ENCODE peak calls at places on chromosomes 11 and 22, in six cellular contexts. One of them, this sample, is unnamed.

GRCh38 chr11:125069008-125069407 is 5.9 kb downstream of the SLC37A2 start:
- DNase-seq in endothelial cell of umbilical vein: no peak
- DNase-seq in G401: no peak
- DNase-seq in HT1080: peak; percentile 7
- DNase-seq in adipocyte: no peak
- DNase-seq in WTC11: no peak
- DNase-seq in this sample: no peak

GRCh38 chr22:45082795-45083194 is 73.0 kb upstream of the PHF21B start:
- DNase-seq in endothelial cell of umbilical vein: no peak
- DNase-seq in G401: no peak
- DNase-seq in HT1080: peak; percentile 59
- DNase-seq in adipocyte: no peak
- DNase-seq in WTC11: peak; percentile 72
- DNase-seq in this sample: no peak

GRCh38 chr11:77125191-77125590 is 2.9 kb upstream of the MYO7A start:
- DNase-seq in endothelial cell of umbilical vein: no peak
- DNase-seq in G401: no peak
- DNase-seq in HT1080: no peak
- DNase-seq in adipocyte: no peak
- DNase-seq in WTC11: no peak
- DNase-seq in this sample: no peak

GRCh38 chr11:43573233-43573632 is 107.3 kb upstream of the HSD17B12 start:
- DNase-seq in endothelial cell of umbilical vein: no peak
- DNase-seq in G401: peak; percentile 47
- DNase-seq in HT1080: peak; percentile 42
- DNase-seq in adipocyte: no peak
- DNase-seq in WTC11: peak; percentile 64
- DNase-seq in this sample: peak; percentile 35

GRCh38 chr22:37122598-37123180 is 13.2 kb upstream of the TMPRSS6 start:
- DNase-seq in endothelial cell of umbilical vein: no peak
- DNase-seq in G401: no peak
- DNase-seq in HT1080: no peak
- DNase-seq in adipocyte: no peak
- DNase-seq in WTC11: no peak
- DNase-seq in this sample: no peak

GRCh38 chr22:26479043-26479791 is 4.4 kb downstream of the HPS4 start:
- DNase-seq in endothelial cell of umbilical vein: no peak
- DNase-seq in G401: peak; percentile 87
- DNase-seq in HT1080: no peak
- DNase-seq in adipocyte: no peak
- DNase-seq in WTC11: no peak
- DNase-seq in this sample: peak; percentile 35

GRCh38 chr11:94792453-94792852 is 24.3 kb downstream of the AMOTL1 start:
- DNase-seq in endothelial cell of umbilical vein: peak; percentile 21
- DNase-seq in G401: no peak
- DNase-seq in HT1080: no peak
- DNase-seq in adipocyte: no peak
- DNase-seq in WTC11: no peak
- DNase-seq in this sample: no peak

GRCh38 chr11:92409956-92410355 is 185.3 kb downstream of the FAT3 start:
- DNase-seq in endothelial cell of umbilical vein: no peak
- DNase-seq in G401: no peak
- DNase-seq in HT1080: no peak
- DNase-seq in adipocyte: no peak
- DNase-seq in WTC11: no peak
- DNase-seq in this sample: no peak

GRCh38 chr11:31826530-31827438 is 15.7 kb upstream of the PAX6 start:
- DNase-seq in endothelial cell of umbilical vein: no peak
- DNase-seq in G401: peak; percentile 76
- DNase-seq in HT1080: no peak
- DNase-seq in adipocyte: no peak
- DNase-seq in WTC11: no peak
- DNase-seq in this sample: no peak

GRCh38 chr22:17559188-17559587 is 4.1 kb upstream of the SLC25A18 start:
- DNase-seq in endothelial cell of umbilical vein: no peak
- DNase-seq in G401: no peak
- DNase-seq in HT1080: no peak
- DNase-seq in adipocyte: no peak
- DNase-seq in WTC11: no peak
- DNase-seq in this sample: no peak

GRCh38 chr11:64089915-64090810 is 54.4 kb downstream of the FLRT1 start:
- DNase-seq in endothelial cell of umbilical vein: no peak
- DNase-seq in G401: no peak
- DNase-seq in HT1080: no peak
- DNase-seq in adipocyte: no peak
- DNase-seq in WTC11: no peak
- DNase-seq in this sample: no peak

GRCh38 chr11:110367571-110367970 is 62.2 kb upstream of the FDX1 start:
- DNase-seq in endothelial cell of umbilical vein: peak; percentile 44
- DNase-seq in G401: no peak
- DNase-seq in HT1080: no peak
- DNase-seq in adipocyte: peak; percentile 47
- DNase-seq in WTC11: no peak
- DNase-seq in this sample: peak; percentile 0

GRCh38 chr11:31870609-31871309 is 59.6 kb upstream of the PAX6 start:
- DNase-seq in endothelial cell of umbilical vein: peak; percentile 62
- DNase-seq in G401: peak; percentile 27
- DNase-seq in HT1080: peak; percentile 43
- DNase-seq in adipocyte: peak; percentile 80
- DNase-seq in WTC11: peak; percentile 87
- DNase-seq in this sample: peak; percentile 82

GRCh38 chr11:75665126-75665525 is 3.7 kb downstream of the MAP6 start:
- DNase-seq in endothelial cell of umbilical vein: no peak
- DNase-seq in G401: no peak
- DNase-seq in HT1080: no peak
- DNase-seq in adipocyte: no peak
- DNase-seq in WTC11: no peak
- DNase-seq in this sample: no peak

GRCh38 chr11:134365011-134365925 is 33.5 kb downstream of the GLB1L2 start:
- DNase-seq in endothelial cell of umbilical vein: no peak
- DNase-seq in G401: no peak
- DNase-seq in HT1080: no peak
- DNase-seq in adipocyte: no peak
- DNase-seq in WTC11: no peak
- DNase-seq in this sample: no peak

GRCh38 chr22:46734830-46735453 is 3.1 kb downstream of the CERK start:
- DNase-seq in endothelial cell of umbilical vein: peak; percentile 79
- DNase-seq in G401: peak; percentile 46
- DNase-seq in HT1080: no peak
- DNase-seq in adipocyte: no peak
- DNase-seq in WTC11: no peak
- DNase-seq in this sample: no peak

GRCh38 chr22:22235564-22235963 is 9.0 kb upstream of the VPREB1 start:
- DNase-seq in endothelial cell of umbilical vein: peak; percentile 22
- DNase-seq in G401: peak; percentile 5
- DNase-seq in HT1080: peak; percentile 13
- DNase-seq in adipocyte: no peak
- DNase-seq in WTC11: peak; percentile 57
- DNase-seq in this sample: no peak

GRCh38 chr22:50599816-50600454 is 658 bp upstream of the MAPK8IP2 start:
- DNase-seq in endothelial cell of umbilical vein: peak; percentile 26
- DNase-seq in G401: no peak
- DNase-seq in HT1080: no peak
- DNase-seq in adipocyte: peak; percentile 74
- DNase-seq in WTC11: peak; percentile 84
- DNase-seq in this sample: no peak

GRCh38 chr22:25111579-25112517 is 87.8 kb upstream of the CRYBB3 start:
- DNase-seq in endothelial cell of umbilical vein: peak; percentile 27
- DNase-seq in G401: no peak
- DNase-seq in HT1080: no peak
- DNase-seq in adipocyte: peak; percentile 7
- DNase-seq in WTC11: peak; percentile 23
- DNase-seq in this sample: no peak

GRCh38 chr11:128694618-128695481 is 978 bp downstream of the FLI1 start:
- DNase-seq in endothelial cell of umbilical vein: no peak
- DNase-seq in G401: no peak
- DNase-seq in HT1080: peak; percentile 35
- DNase-seq in adipocyte: peak; percentile 63
- DNase-seq in WTC11: peak; percentile 59
- DNase-seq in this sample: no peak